ENCODE peak calls at places on chromosomes 13 and 19, in four cellular contexts. B is tibial nerve, L is GM23338, G is AG09319. F is an unnamed sample.

GRCh38 chr19:19334063-19334988 is 13.7 kb downstream of the MAU2 start:
- DNase-seq in B (no peak), G (no peak), L (no peak), F (no peak)

GRCh38 chr19:4051175-4052101 is 15.3 kb downstream of the ZBTB7A start:
- DNase-seq in G (no peak), B (no peak), L (no peak), F (no peak)

GRCh38 chr13:48892311-48892710 is 83.4 kb upstream of the FNDC3A start:
- DNase-seq in L (no peak), G (no peak), B (no peak), F (no peak)

GRCh38 chr19:34734601-34735103 is 609 bp downstream of the ZNF181 start:
- DNase-seq in L (peak; percentile 15), G (no peak), B (no peak), F (no peak)

GRCh38 chr19:55447421-55448174 is 4.5 kb upstream of the SHISA7 start:
- DNase-seq in L (peak; percentile 62), G (no peak), B (no peak), F (no peak)

GRCh38 chr19:12868540-12869112 is 12.6 kb downstream of the DNASE2 start:
- DNase-seq in L (peak; percentile 71), B (no peak), G (no peak), F (no peak)

GRCh38 chr13:85501616-85502015 is 297.6 kb downstream of the SLITRK6 start:
- DNase-seq in B (no peak), L (no peak), G (no peak), F (no peak)

GRCh38 chr13:49649244-49649962 is 21.1 kb downstream of the ARL11 start:
- DNase-seq in L (peak; percentile 68), G (no peak), B (no peak), F (no peak)

GRCh38 chr19:47389150-47389556 is 30.2 kb downstream of the MEIS3 start:
- DNase-seq in L (no peak), G (no peak), B (no peak), F (no peak)

GRCh38 chr13:41007359-41008118 is 11.6 kb downstream of the ELF1 start:
- DNase-seq in G (no peak), B (no peak), L (peak; percentile 39), F (no peak)

GRCh38 chr13:38685974-38686571 is 804 bp upstream of the FREM2 start:
- DNase-seq in B (no peak), L (peak; percentile 85), G (no peak), F (no peak)

GRCh38 chr13:100461309-100462035 is 127.1 kb downstream of the GGACT start:
- DNase-seq in B (no peak), G (peak; percentile 10), L (peak; percentile 40), F (no peak)

GRCh38 chr13:54699831-54700230 is 1671.2 kb downstream of the OLFM4 start:
- DNase-seq in L (no peak), G (no peak), B (no peak), F (no peak)

GRCh38 chr19:897442-898039 is 4.3 kb downstream of the RNU6-9 start:
- DNase-seq in G (no peak), B (no peak), L (peak; percentile 79), F (no peak)

GRCh38 chr13:65112123-65113075 is 2117.7 kb downstream of the PCDH9 start:
- DNase-seq in B (no peak), G (no peak), L (no peak), F (no peak)

GRCh38 chr19:28943651-28944050 is 269.3 kb downstream of the UQCRFS1 start:
- DNase-seq in B (no peak), L (peak; percentile 53), G (no peak), F (no peak)

GRCh38 chr13:111006508-111007031 is 91.7 kb upstream of the ANKRD10 start:
- DNase-seq in L (peak; percentile 19), B (peak; percentile 30), G (peak; percentile 44), F (no peak)

GRCh38 chr13:35157143-35157755 is 215.2 kb downstream of the NBEA start:
- DNase-seq in G (no peak), L (peak; percentile 71), B (no peak), F (no peak)

GRCh38 chr19:46118136-46118535 is 6.4 kb downstream of the IGFL3 start:
- DNase-seq in B (no peak), L (no peak), G (no peak), F (no peak)

GRCh38 chr19:29583196-29584006 is 22.7 kb upstream of the POP4 start:
- DNase-seq in G (no peak), L (no peak), B (no peak), F (no peak)

GRCh38 chr19:48826606-48827020 is 9.7 kb downstream of the HSD17B14 start:
- DNase-seq in L (peak; percentile 81), B (no peak), G (no peak), F (no peak)

GRCh38 chr13:106534844-106535551 is 464 bp downstream of the EFNB2 start:
- DNase-seq in G (no peak), B (no peak), L (peak; percentile 35), F (no peak)

GRCh38 chr13:53601181-53601580 is 572.6 kb downstream of the OLFM4 start:
- DNase-seq in L (no peak), B (no peak), G (no peak), F (no peak)

GRCh38 chr13:43933378-43933777 is 53.7 kb downstream of the LACC1 start:
- DNase-seq in L (no peak), G (no peak), B (no peak), F (no peak)

GRCh38 chr19:56974554-56975207 is 134.2 kb upstream of the PEG3 start:
- DNase-seq in G (no peak), L (no peak), B (no peak), F (no peak)

GRCh38 chr13:97119899-97120745 is 102.0 kb upstream of the MBNL2 start:
- DNase-seq in L (no peak), B (no peak), G (no peak), F (no peak)

GRCh38 chr19:44748426-44749254 is at the start of gene BCL3:
- DNase-seq in B (no peak), G (peak; percentile 58), L (peak; percentile 25), F (no peak)

GRCh38 chr19:1041835-1042685 is 2.2 kb downstream of the ABCA7 start:
- DNase-seq in G (no peak), B (no peak), L (no peak), F (no peak)

GRCh38 chr19:12648088-12648487 is 18.5 kb downstream of the MAN2B1 start:
- DNase-seq in B (no peak), G (no peak), L (peak; percentile 67), F (no peak)

GRCh38 chr13:94711561-94712286 is 621 bp downstream of the SOX21 start:
- DNase-seq in B (no peak), L (peak; percentile 56), G (no peak), F (no peak)

GRCh38 chr13:88217372-88217771 is 546.2 kb downstream of the SLITRK5 start:
- DNase-seq in L (no peak), B (no peak), G (no peak), F (no peak)

GRCh38 chr19:45681391-45682015 is 10.2 kb downstream of the SNRPD2 start:
- DNase-seq in L (peak; percentile 83), G (no peak), B (peak; percentile 56), F (peak; percentile 70)

GRCh38 chr13:106570354-106570822 is 2.5 kb upstream of the ARGLU1 start:
- DNase-seq in G (no peak), B (peak; percentile 20), L (peak; percentile 95), F (peak; percentile 23)

GRCh38 chr19:43651758-43652545 is 12.3 kb upstream of the CADM4 start:
- DNase-seq in L (peak; percentile 88), B (peak; percentile 28), G (no peak), F (no peak)

GRCh38 chr13:60572003-60572792 is 175.2 kb downstream of the TDRD3 start:
- DNase-seq in B (no peak), L (peak; percentile 61), G (no peak), F (no peak)

GRCh38 chr13:109288151-109288709 is 498.2 kb downstream of the IRS2 start:
- DNase-seq in G (no peak), B (no peak), L (no peak), F (no peak)
- TF ChIP-seq CTCF in G (no peak), B (no peak), L (no peak), F (no peak)

GRCh38 chr13:91346062-91346461 is 1.4 kb upstream of the MIR17HG start:
- DNase-seq in L (no peak), B (no peak), G (no peak), F (no peak)
- TF ChIP-seq CTCF in L (no peak), B (no peak), G (no peak), F (no peak)

GRCh38 chr13:75482070-75482819 is at the start of gene TBC1D4:
- DNase-seq in B (peak; percentile 60), L (peak; percentile 96), G (peak; percentile 67), F (peak; percentile 49)

GRCh38 chr13:75481176-75482069 is 546 bp downstream of the TBC1D4 start:
- DNase-seq in G (no peak), B (no peak), L (peak; percentile 68), F (no peak)

GRCh38 chr13:75485286-75486062 is 3.5 kb upstream of the TBC1D4 start:
- DNase-seq in L (peak; percentile 51), B (no peak), G (no peak), F (no peak)

GRCh38 chr13:75480691-75481175 is 1.2 kb downstream of the TBC1D4 start:
- DNase-seq in G (no peak), B (peak; percentile 16), L (peak; percentile 84), F (no peak)

DNA sequence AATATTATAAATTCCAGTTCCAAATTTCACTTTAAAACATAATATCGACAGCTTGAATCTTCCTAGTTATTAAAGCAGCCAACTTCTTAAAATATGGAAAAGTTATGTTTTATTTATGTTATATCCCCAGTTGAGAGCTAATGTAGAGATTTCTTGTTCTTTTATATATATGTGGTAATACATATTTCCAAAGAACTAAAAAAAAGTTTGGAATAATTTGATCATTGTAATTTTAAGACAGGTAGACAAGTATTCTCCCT is 781 bp upstream of the TBC1D4 start:
- DNase-seq in B (no peak), G (no peak), L (no peak), F (no peak)
- TF ChIP-seq CTCF in B (no peak), G (no peak), L (no peak), F (no peak)

GRCh38 chr19:27777726-27778125 is 1435.2 kb downstream of the UQCRFS1 start:
- DNase-seq in L (peak; percentile 66), G (no peak), B (no peak), F (no peak)
- TF ChIP-seq CTCF in L (no peak), G (no peak), B (no peak), F (no peak)

GRCh38 chr19:41397086-41398041 is at the start of the genes BCKDHA and EXOSC5:
- DNase-seq in B (peak; percentile 99), G (peak; percentile 99), L (peak; percentile 100), F (peak; percentile 96)
- TF ChIP-seq CTCF in B (peak; percentile 53), G (no peak), L (no peak), F (no peak)

GRCh38 chr19:16889883-16890460 is 1.2 kb downstream of the F2RL3 start:
- DNase-seq in G (no peak), L (no peak), B (no peak), F (no peak)
- TF ChIP-seq CTCF in G (no peak), L (peak; percentile 19), B (no peak), F (no peak)

F was measured in omental fat pad.